ENCODE peak calls at places on chromosome 7, in seven cellular contexts. One of them, this sample, is unnamed.
A peak's percentile ranks its signal among the peaks of the same experiment; 100 is the strongest.

GRCh38 chr7:1818581-1819200 is 148.6 kb downstream of the ELFN1 start:
- DNase-seq in CD8-positive, alpha-beta T cell: no peak
- DNase-seq in NB4: no peak
- DNase-seq in right lobe of liver: no peak
- DNase-seq in heart left ventricle: no peak
- DNase-seq in progenitor cell of endocrine pancreas: no peak
- DNase-seq in epithelial cell of esophagus: no peak
- DNase-seq in this sample: no peak

GRCh38 chr7:65749039-65749438 is 123.8 kb upstream of the VKORC1L1 start:
- DNase-seq in epithelial cell of esophagus: no peak
- DNase-seq in right lobe of liver: no peak
- DNase-seq in progenitor cell of endocrine pancreas: no peak
- DNase-seq in NB4: no peak
- DNase-seq in CD8-positive, alpha-beta T cell: no peak
- DNase-seq in heart left ventricle: no peak
- DNase-seq in this sample: no peak

GRCh38 chr7:139618482-139619366 is 95.2 kb downstream of the CLEC2L start:
- DNase-seq in progenitor cell of endocrine pancreas: peak; percentile 22
- DNase-seq in CD8-positive, alpha-beta T cell: peak; percentile 56
- DNase-seq in right lobe of liver: peak; percentile 53
- DNase-seq in heart left ventricle: no peak
- DNase-seq in NB4: peak; percentile 78
- DNase-seq in epithelial cell of esophagus: peak; percentile 43
- DNase-seq in this sample: no peak

GRCh38 chr7:148986737-148987009 is 41.6 kb downstream of the PDIA4 start:
- DNase-seq in epithelial cell of esophagus: no peak
- DNase-seq in CD8-positive, alpha-beta T cell: no peak
- DNase-seq in progenitor cell of endocrine pancreas: no peak
- DNase-seq in heart left ventricle: no peak
- DNase-seq in NB4: no peak
- DNase-seq in right lobe of liver: no peak
- DNase-seq in this sample: no peak

GRCh38 chr7:88344956-88345832 is 38.5 kb upstream of the STEAP4 start:
- DNase-seq in CD8-positive, alpha-beta T cell: no peak
- DNase-seq in epithelial cell of esophagus: peak; percentile 51
- DNase-seq in NB4: peak; percentile 46
- DNase-seq in right lobe of liver: peak; percentile 54
- DNase-seq in heart left ventricle: peak; percentile 33
- DNase-seq in progenitor cell of endocrine pancreas: peak; percentile 30
- DNase-seq in this sample: peak; percentile 62

GRCh38 chr7:95509199-95509598 is 23.5 kb downstream of the ASB4 start:
- DNase-seq in NB4: peak; percentile 19
- DNase-seq in epithelial cell of esophagus: peak; percentile 11
- DNase-seq in right lobe of liver: no peak
- DNase-seq in heart left ventricle: no peak
- DNase-seq in progenitor cell of endocrine pancreas: peak; percentile 21
- DNase-seq in CD8-positive, alpha-beta T cell: no peak
- DNase-seq in this sample: no peak

GRCh38 chr7:45695249-45695995 is 121.3 kb downstream of the ADCY1 start:
- DNase-seq in heart left ventricle: no peak
- DNase-seq in CD8-positive, alpha-beta T cell: no peak
- DNase-seq in NB4: no peak
- DNase-seq in progenitor cell of endocrine pancreas: no peak
- DNase-seq in epithelial cell of esophagus: no peak
- DNase-seq in right lobe of liver: peak; percentile 21
- DNase-seq in this sample: no peak

GRCh38 chr7:98282727-98283126 is 1.2 kb downstream of the BRI3 start:
- DNase-seq in CD8-positive, alpha-beta T cell: no peak
- DNase-seq in heart left ventricle: no peak
- DNase-seq in progenitor cell of endocrine pancreas: no peak
- DNase-seq in epithelial cell of esophagus: no peak
- DNase-seq in NB4: no peak
- DNase-seq in right lobe of liver: no peak
- DNase-seq in this sample: no peak

GRCh38 chr7:32066441-32066840 is 3.8 kb downstream of the PDE1C start:
- DNase-seq in right lobe of liver: no peak
- DNase-seq in progenitor cell of endocrine pancreas: no peak
- DNase-seq in epithelial cell of esophagus: no peak
- DNase-seq in NB4: no peak
- DNase-seq in heart left ventricle: no peak
- DNase-seq in CD8-positive, alpha-beta T cell: no peak
- DNase-seq in this sample: no peak

GRCh38 chr7:137772748-137773147 is 74.0 kb downstream of the DGKI start:
- DNase-seq in heart left ventricle: no peak
- DNase-seq in right lobe of liver: no peak
- DNase-seq in epithelial cell of esophagus: peak; percentile 81
- DNase-seq in progenitor cell of endocrine pancreas: no peak
- DNase-seq in NB4: peak; percentile 52
- DNase-seq in CD8-positive, alpha-beta T cell: no peak
- DNase-seq in this sample: no peak

GRCh38 chr7:112622159-112622715 is 141.4 kb downstream of the LSMEM1 start:
- DNase-seq in CD8-positive, alpha-beta T cell: no peak
- DNase-seq in epithelial cell of esophagus: no peak
- DNase-seq in progenitor cell of endocrine pancreas: no peak
- DNase-seq in right lobe of liver: no peak
- DNase-seq in heart left ventricle: no peak
- DNase-seq in NB4: no peak
- DNase-seq in this sample: no peak

GRCh38 chr7:103640031-103640779 is 194.2 kb upstream of the SLC26A5 start:
- DNase-seq in right lobe of liver: no peak
- DNase-seq in epithelial cell of esophagus: peak; percentile 60
- DNase-seq in heart left ventricle: no peak
- DNase-seq in NB4: no peak
- DNase-seq in CD8-positive, alpha-beta T cell: no peak
- DNase-seq in progenitor cell of endocrine pancreas: no peak
- DNase-seq in this sample: no peak

GRCh38 chr7:1512781-1513656 is 8.8 kb upstream of the INTS1 start:
- DNase-seq in right lobe of liver: peak; percentile 55
- DNase-seq in heart left ventricle: peak; percentile 88
- DNase-seq in epithelial cell of esophagus: peak; percentile 87
- DNase-seq in CD8-positive, alpha-beta T cell: peak; percentile 71
- DNase-seq in progenitor cell of endocrine pancreas: no peak
- DNase-seq in NB4: peak; percentile 99
- DNase-seq in this sample: no peak

GRCh38 chr7:135980665-135981180 is 3.6 kb upstream of the MTPN start:
- DNase-seq in right lobe of liver: peak; percentile 21
- DNase-seq in progenitor cell of endocrine pancreas: no peak
- DNase-seq in CD8-positive, alpha-beta T cell: peak; percentile 64
- DNase-seq in heart left ventricle: no peak
- DNase-seq in epithelial cell of esophagus: peak; percentile 80
- DNase-seq in NB4: peak; percentile 72
- DNase-seq in this sample: no peak

GRCh38 chr7:79377097-79377496 is 76.4 kb downstream of the MAGI2 start:
- DNase-seq in NB4: no peak
- DNase-seq in heart left ventricle: no peak
- DNase-seq in right lobe of liver: no peak
- DNase-seq in CD8-positive, alpha-beta T cell: no peak
- DNase-seq in epithelial cell of esophagus: no peak
- DNase-seq in progenitor cell of endocrine pancreas: no peak
- DNase-seq in this sample: no peak

GRCh38 chr7:92763636-92764423 is 72.5 kb downstream of the CDK6 start:
- DNase-seq in NB4: peak; percentile 41
- DNase-seq in CD8-positive, alpha-beta T cell: no peak
- DNase-seq in heart left ventricle: no peak
- DNase-seq in progenitor cell of endocrine pancreas: no peak
- DNase-seq in epithelial cell of esophagus: peak; percentile 96
- DNase-seq in right lobe of liver: no peak
- DNase-seq in this sample: no peak

DNA sequence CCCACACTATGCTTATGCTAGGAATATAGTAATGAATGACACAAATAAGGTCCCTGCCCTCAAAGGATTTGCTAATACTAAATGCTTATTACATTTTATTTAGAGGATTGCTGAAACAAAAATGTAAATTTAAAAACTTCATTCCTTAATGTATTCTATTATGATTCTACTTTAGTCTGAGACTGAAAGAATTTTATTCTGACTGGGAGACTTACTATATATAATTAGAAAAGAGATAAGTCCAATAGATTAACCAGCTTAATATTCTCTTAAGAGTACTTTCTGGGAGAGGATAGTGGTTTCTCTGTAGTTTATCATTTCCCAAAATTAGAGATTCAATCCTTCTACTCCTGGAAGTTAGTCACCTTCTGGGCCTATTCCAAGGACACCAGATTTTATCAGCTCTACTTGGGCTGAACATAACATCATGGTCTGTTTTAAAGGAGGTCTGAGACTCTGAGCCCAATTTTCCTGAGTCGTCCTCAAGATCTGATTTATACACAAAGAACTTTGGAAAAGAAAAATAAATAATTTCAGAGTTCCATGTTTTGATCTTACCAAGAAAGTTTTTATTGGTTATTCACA is 41.1 kb downstream of the ASZ1 start:
- DNase-seq in CD8-positive, alpha-beta T cell: no peak
- DNase-seq in heart left ventricle: no peak
- DNase-seq in progenitor cell of endocrine pancreas: no peak
- DNase-seq in epithelial cell of esophagus: no peak
- DNase-seq in right lobe of liver: no peak
- DNase-seq in NB4: no peak
- DNase-seq in this sample: no peak
- TF ChIP-seq CTCF in CD8-positive, alpha-beta T cell: no peak
- TF ChIP-seq CTCF in heart left ventricle: no peak
- TF ChIP-seq CTCF in progenitor cell of endocrine pancreas: no peak
- TF ChIP-seq CTCF in epithelial cell of esophagus: no peak
- TF ChIP-seq CTCF in right lobe of liver: no peak
- TF ChIP-seq CTCF in NB4: no peak
- TF ChIP-seq CTCF in this sample: no peak

DNA sequence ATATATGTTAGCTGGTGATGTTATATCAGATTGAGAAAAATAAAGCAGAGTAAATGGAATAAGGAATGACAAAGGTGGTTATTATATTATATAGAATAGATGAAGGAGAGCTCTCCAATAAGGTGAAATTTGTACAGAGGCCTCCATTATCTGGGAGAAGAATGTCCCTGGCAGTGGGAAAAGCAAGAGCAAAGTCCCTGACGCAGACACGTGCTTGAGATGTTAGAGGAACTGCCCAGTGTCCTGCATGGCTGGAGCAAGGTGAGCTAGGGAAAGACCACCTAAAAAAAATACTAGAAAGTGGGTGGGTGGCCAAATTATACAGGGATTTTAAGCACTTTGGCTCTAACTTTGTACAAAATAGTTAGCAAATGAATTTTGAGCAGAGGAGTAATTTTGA is 120.7 kb downstream of the MDFIC start:
- DNase-seq in CD8-positive, alpha-beta T cell: no peak
- DNase-seq in NB4: no peak
- DNase-seq in progenitor cell of endocrine pancreas: no peak
- DNase-seq in right lobe of liver: no peak
- DNase-seq in heart left ventricle: no peak
- DNase-seq in epithelial cell of esophagus: no peak
- DNase-seq in this sample: no peak
- TF ChIP-seq CTCF in CD8-positive, alpha-beta T cell: no peak
- TF ChIP-seq CTCF in NB4: no peak
- TF ChIP-seq CTCF in progenitor cell of endocrine pancreas: no peak
- TF ChIP-seq CTCF in right lobe of liver: no peak
- TF ChIP-seq CTCF in heart left ventricle: no peak
- TF ChIP-seq CTCF in epithelial cell of esophagus: no peak
- TF ChIP-seq CTCF in this sample: no peak

GRCh38 chr7:116293633-116294032 is 83.3 kb downstream of the TES start:
- DNase-seq in heart left ventricle: no peak
- DNase-seq in progenitor cell of endocrine pancreas: no peak
- DNase-seq in CD8-positive, alpha-beta T cell: no peak
- DNase-seq in NB4: no peak
- DNase-seq in right lobe of liver: no peak
- DNase-seq in epithelial cell of esophagus: no peak
- DNase-seq in this sample: no peak

GRCh38 chr7:116293139-116293538 is 82.8 kb downstream of the TES start:
- DNase-seq in progenitor cell of endocrine pancreas: no peak
- DNase-seq in CD8-positive, alpha-beta T cell: no peak
- DNase-seq in right lobe of liver: no peak
- DNase-seq in epithelial cell of esophagus: no peak
- DNase-seq in NB4: no peak
- DNase-seq in heart left ventricle: no peak
- DNase-seq in this sample: no peak

GRCh38 chr7:116291937-116292336 is 81.6 kb downstream of the TES start:
- DNase-seq in NB4: no peak
- DNase-seq in progenitor cell of endocrine pancreas: no peak
- DNase-seq in heart left ventricle: no peak
- DNase-seq in right lobe of liver: no peak
- DNase-seq in CD8-positive, alpha-beta T cell: no peak
- DNase-seq in epithelial cell of esophagus: no peak
- DNase-seq in this sample: no peak

GRCh38 chr7:116292381-116292780 is 82.0 kb downstream of the TES start:
- DNase-seq in epithelial cell of esophagus: peak; percentile 54
- DNase-seq in heart left ventricle: no peak
- DNase-seq in NB4: no peak
- DNase-seq in right lobe of liver: no peak
- DNase-seq in CD8-positive, alpha-beta T cell: no peak
- DNase-seq in progenitor cell of endocrine pancreas: no peak
- DNase-seq in this sample: no peak

GRCh38 chr7:116290740-116291139 is 80.4 kb downstream of the TES start:
- DNase-seq in right lobe of liver: no peak
- DNase-seq in heart left ventricle: no peak
- DNase-seq in epithelial cell of esophagus: no peak
- DNase-seq in progenitor cell of endocrine pancreas: no peak
- DNase-seq in CD8-positive, alpha-beta T cell: no peak
- DNase-seq in NB4: no peak
- DNase-seq in this sample: no peak
- TF ChIP-seq CTCF in right lobe of liver: peak; percentile 10
- TF ChIP-seq CTCF in heart left ventricle: peak; percentile 28
- TF ChIP-seq CTCF in epithelial cell of esophagus: no peak
- TF ChIP-seq CTCF in progenitor cell of endocrine pancreas: no peak
- TF ChIP-seq CTCF in CD8-positive, alpha-beta T cell: no peak
- TF ChIP-seq CTCF in NB4: no peak
- TF ChIP-seq CTCF in this sample: no peak

GRCh38 chr7:134329614-134330316 is 13.0 kb upstream of the SLC35B4 start:
- DNase-seq in right lobe of liver: no peak
- DNase-seq in CD8-positive, alpha-beta T cell: no peak
- DNase-seq in progenitor cell of endocrine pancreas: no peak
- DNase-seq in heart left ventricle: no peak
- DNase-seq in epithelial cell of esophagus: no peak
- DNase-seq in NB4: no peak
- DNase-seq in this sample: no peak

GRCh38 chr7:134331393-134331792 is 14.7 kb upstream of the SLC35B4 start:
- DNase-seq in NB4: no peak
- DNase-seq in epithelial cell of esophagus: no peak
- DNase-seq in right lobe of liver: no peak
- DNase-seq in CD8-positive, alpha-beta T cell: no peak
- DNase-seq in heart left ventricle: no peak
- DNase-seq in progenitor cell of endocrine pancreas: no peak
- DNase-seq in this sample: no peak

GRCh38 chr7:134328900-134329299 is 12.2 kb upstream of the SLC35B4 start:
- DNase-seq in right lobe of liver: no peak
- DNase-seq in heart left ventricle: no peak
- DNase-seq in NB4: no peak
- DNase-seq in epithelial cell of esophagus: no peak
- DNase-seq in progenitor cell of endocrine pancreas: no peak
- DNase-seq in CD8-positive, alpha-beta T cell: no peak
- DNase-seq in this sample: no peak

GRCh38 chr7:134330990-134331389 is 14.3 kb upstream of the SLC35B4 start:
- DNase-seq in NB4: peak; percentile 23
- DNase-seq in heart left ventricle: no peak
- DNase-seq in CD8-positive, alpha-beta T cell: no peak
- DNase-seq in epithelial cell of esophagus: no peak
- DNase-seq in progenitor cell of endocrine pancreas: no peak
- DNase-seq in right lobe of liver: no peak
- DNase-seq in this sample: no peak

DNA sequence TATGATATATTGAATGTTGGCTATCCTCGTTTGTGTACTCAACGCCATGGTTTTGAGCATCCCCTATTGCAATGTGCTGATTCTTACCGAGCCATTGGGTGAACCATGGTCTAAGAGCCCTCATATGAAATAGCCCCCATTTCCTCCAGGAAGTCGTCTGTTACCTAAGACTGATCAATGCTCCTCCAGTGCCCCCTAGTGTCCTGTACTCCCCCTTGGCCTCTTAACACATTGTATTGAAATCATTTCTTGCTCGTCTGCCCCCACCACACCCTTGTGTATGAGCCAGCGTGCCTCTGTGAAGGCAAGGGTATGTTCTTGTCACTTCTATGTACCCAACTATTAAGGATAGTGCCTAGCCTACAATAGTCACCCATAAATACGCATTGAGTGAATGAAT is 11.2 kb upstream of the SLC35B4 start:
- DNase-seq in progenitor cell of endocrine pancreas: no peak
- DNase-seq in CD8-positive, alpha-beta T cell: peak; percentile 66
- DNase-seq in epithelial cell of esophagus: peak; percentile 56
- DNase-seq in heart left ventricle: no peak
- DNase-seq in NB4: peak; percentile 86
- DNase-seq in right lobe of liver: no peak
- DNase-seq in this sample: no peak
- TF ChIP-seq CTCF in progenitor cell of endocrine pancreas: peak; percentile 51
- TF ChIP-seq CTCF in CD8-positive, alpha-beta T cell: peak; percentile 53
- TF ChIP-seq CTCF in epithelial cell of esophagus: peak; percentile 34
- TF ChIP-seq CTCF in heart left ventricle: peak; percentile 17
- TF ChIP-seq CTCF in NB4: peak; percentile 84
- TF ChIP-seq CTCF in right lobe of liver: peak; percentile 41
- TF ChIP-seq CTCF in this sample: no peak